ENCODE peak calls at places on chromosomes 4 and X, in eight cellular contexts. One of them, this sample, is unnamed.

GRCh38 chrX:148562846-148563245 is 62.4 kb downstream of the AFF2 start:
- DNase-seq in NCI-H748 treated with DMSO at 0.1 percent for 48 hours: no peak
- DNase-seq in A549: no peak
- DNase-seq in lower leg skin: no peak
- DNase-seq in suprapubic skin: no peak
- DNase-seq in fibroblast of pulmonary artery: no peak
- DNase-seq in heart left ventricle: no peak
- DNase-seq in T-helper 9 cell: no peak
- DNase-seq in this sample: no peak

GRCh38 chrX:18887821-18888205 is 96.1 kb downstream of the PHKA2 start:
- DNase-seq in lower leg skin: no peak
- DNase-seq in T-helper 9 cell: no peak
- DNase-seq in suprapubic skin: no peak
- DNase-seq in heart left ventricle: no peak
- DNase-seq in NCI-H748 treated with DMSO at 0.1 percent for 48 hours: no peak
- DNase-seq in fibroblast of pulmonary artery: no peak
- DNase-seq in A549: no peak
- DNase-seq in this sample: no peak

GRCh38 chrX:57367649-57368048 is 81.1 kb downstream of the FAAH2 start:
- DNase-seq in NCI-H748 treated with DMSO at 0.1 percent for 48 hours: no peak
- DNase-seq in suprapubic skin: no peak
- DNase-seq in A549: no peak
- DNase-seq in fibroblast of pulmonary artery: peak
- DNase-seq in lower leg skin: no peak
- DNase-seq in heart left ventricle: no peak
- DNase-seq in T-helper 9 cell: no peak
- DNase-seq in this sample: no peak

GRCh38 chr4:21915761-21916160 is 32.8 kb downstream of the KCNIP4 start:
- DNase-seq in lower leg skin: no peak
- DNase-seq in A549: no peak
- DNase-seq in suprapubic skin: no peak
- DNase-seq in heart left ventricle: no peak
- DNase-seq in fibroblast of pulmonary artery: no peak
- DNase-seq in T-helper 9 cell: no peak
- DNase-seq in NCI-H748 treated with DMSO at 0.1 percent for 48 hours: no peak
- DNase-seq in this sample: no peak

GRCh38 chr4:86664959-86665358 is 70.8 kb downstream of the PTPN13 start:
- DNase-seq in heart left ventricle: no peak
- DNase-seq in A549: no peak
- DNase-seq in lower leg skin: no peak
- DNase-seq in suprapubic skin: no peak
- DNase-seq in fibroblast of pulmonary artery: peak
- DNase-seq in T-helper 9 cell: no peak
- DNase-seq in NCI-H748 treated with DMSO at 0.1 percent for 48 hours: no peak
- DNase-seq in this sample: no peak

GRCh38 chrX:148582353-148582752 is 81.9 kb downstream of the AFF2 start:
- DNase-seq in heart left ventricle: no peak
- DNase-seq in fibroblast of pulmonary artery: no peak
- DNase-seq in T-helper 9 cell: no peak
- DNase-seq in suprapubic skin: no peak
- DNase-seq in NCI-H748 treated with DMSO at 0.1 percent for 48 hours: no peak
- DNase-seq in A549: no peak
- DNase-seq in lower leg skin: no peak
- DNase-seq in this sample: no peak

GRCh38 chrX:98194036-98194435 is 1310.3 kb downstream of the RPA4 start:
- DNase-seq in lower leg skin: no peak
- DNase-seq in NCI-H748 treated with DMSO at 0.1 percent for 48 hours: no peak
- DNase-seq in T-helper 9 cell: no peak
- DNase-seq in suprapubic skin: no peak
- DNase-seq in heart left ventricle: no peak
- DNase-seq in A549: no peak
- DNase-seq in fibroblast of pulmonary artery: no peak
- DNase-seq in this sample: no peak

GRCh38 chr4:21529214-21529613 is 419.4 kb downstream of the KCNIP4 start:
- DNase-seq in fibroblast of pulmonary artery: no peak
- DNase-seq in suprapubic skin: no peak
- DNase-seq in heart left ventricle: no peak
- DNase-seq in NCI-H748 treated with DMSO at 0.1 percent for 48 hours: no peak
- DNase-seq in T-helper 9 cell: no peak
- DNase-seq in lower leg skin: no peak
- DNase-seq in A549: no peak
- DNase-seq in this sample: no peak

GRCh38 chrX:117985241-117985640 is 131.4 kb downstream of the KLHL13 start:
- DNase-seq in lower leg skin: no peak
- DNase-seq in T-helper 9 cell: no peak
- DNase-seq in A549: no peak
- DNase-seq in fibroblast of pulmonary artery: no peak
- DNase-seq in NCI-H748 treated with DMSO at 0.1 percent for 48 hours: peak
- DNase-seq in heart left ventricle: no peak
- DNase-seq in suprapubic skin: no peak
- DNase-seq in this sample: no peak

GRCh38 chrX:15241258-15241657 is 28.6 kb downstream of the ASB9 start:
- DNase-seq in suprapubic skin: no peak
- DNase-seq in fibroblast of pulmonary artery: no peak
- DNase-seq in NCI-H748 treated with DMSO at 0.1 percent for 48 hours: no peak
- DNase-seq in heart left ventricle: no peak
- DNase-seq in A549: no peak
- DNase-seq in lower leg skin: no peak
- DNase-seq in T-helper 9 cell: no peak
- DNase-seq in this sample: no peak